ENCODE peak calls at places on chromosomes 3 and 15, in four cellular contexts. W is H9, J is H1, A is trophoblast cell. D is an unnamed sample.
A peak's percentile ranks its signal among the peaks of the same experiment; 100 is the strongest.

GRCh38 chr3:80663426-80663825 is 895.6 kb upstream of the ROBO1 start:
- DNase-seq in W (no peak), J (no peak), A (no peak), D (no peak)

GRCh38 chr3:3798641-3799113 is 554 bp upstream of the LRRN1 start:
- DNase-seq in W (peak; percentile 69), J (peak; percentile 10), A (no peak), D (peak; percentile 76)

GRCh38 chr15:89057506-89058133 is 30.6 kb upstream of the ABHD2 start:
- DNase-seq in W (peak; percentile 83), J (peak; percentile 60), A (peak; percentile 16), D (peak; percentile 76)

GRCh38 chr15:42107483-42107882 is 13.1 kb upstream of the PLA2G4D start:
- DNase-seq in W (no peak), J (no peak), A (no peak), D (no peak)

GRCh38 chr3:61537366-61537765 is 24.0 kb upstream of the PTPRG start:
- DNase-seq in W (peak; percentile 52), J (no peak), A (no peak), D (peak; percentile 74)

GRCh38 chr3:149701206-149701976 is 43.6 kb upstream of the WWTR1 start:
- DNase-seq in W (no peak), J (no peak), A (no peak), D (no peak)

GRCh38 chr3:9750556-9751411 is 1.0 kb downstream of the OGG1 start:
- DNase-seq in W (no peak), J (no peak), A (no peak), D (no peak)

GRCh38 chr3:124802702-124803101 is 72.5 kb downstream of the UMPS start:
- DNase-seq in W (no peak), J (no peak), A (no peak), D (no peak)

GRCh38 chr3:108914774-108915641 is 38.7 kb downstream of the GUCA1C start:
- DNase-seq in W (peak; percentile 79), J (peak; percentile 21), A (peak; percentile 62), D (peak; percentile 86)

GRCh38 chr3:15313461-15313860 is 18.9 kb downstream of the SH3BP5 start:
- DNase-seq in W (no peak), J (no peak), A (no peak), D (no peak)

GRCh38 chr15:90873998-90874605 is 5.7 kb downstream of the FURIN start:
- DNase-seq in W (peak; percentile 62), J (no peak), A (no peak), D (peak; percentile 55)

GRCh38 chr3:187041362-187042061 is 97.8 kb downstream of the RPL39L start:
- DNase-seq in W (no peak), J (no peak), A (no peak), D (no peak)

GRCh38 chr3:18672561-18672960 is 247.4 kb upstream of the SATB1 start:
- DNase-seq in W (no peak), J (no peak), A (no peak), D (no peak)

GRCh38 chr3:190526787-190527767 is 13.2 kb downstream of the IL1RAP start:
- DNase-seq in W (no peak), J (no peak), A (peak; percentile 88), D (peak; percentile 62)

GRCh38 chr15:62856466-62857246 is 185.9 kb upstream of the TPM1 start:
- DNase-seq in W (no peak), J (no peak), A (no peak), D (no peak)

GRCh38 chr3:117302448-117302847 is 592.9 kb downstream of the TUSC7 start:
- DNase-seq in W (no peak), J (no peak), A (no peak), D (no peak)

GRCh38 chr3:117306299-117306698 is 596.7 kb downstream of the TUSC7 start:
- DNase-seq in W (no peak), J (no peak), A (no peak), D (no peak)

GRCh38 chr3:117304681-117305080 is 595.1 kb downstream of the TUSC7 start:
- DNase-seq in W (no peak), J (no peak), A (no peak), D (no peak)

GRCh38 chr3:117298273-117298672 is 588.7 kb downstream of the TUSC7 start:
- DNase-seq in W (no peak), J (no peak), A (no peak), D (no peak)

GRCh38 chr3:117303446-117303845 is 593.9 kb downstream of the TUSC7 start:
- DNase-seq in W (no peak), J (no peak), A (no peak), D (no peak)
- H3K79me2 ChIP-seq in W (no peaks in the 10 kb centered on the region), J (no peaks in the 10 kb centered on the region), A (no peaks in the 10 kb centered on the region), D (no peaks in the 10 kb centered on the region)

GRCh38 chr15:74222705-74223104 is 13.4 kb upstream of the CCDC33 start:
- DNase-seq in W (no peak), J (no peak), A (no peak), D (no peak)
- H2AK5ac ChIP-seq in W (no peak overlapping the region), J (no peak overlapping the region), A (no peak overlapping the region), D (no peak overlapping the region)

GRCh38 chr15:65772909-65773308 is 19.2 kb downstream of the DENND4A start:
- DNase-seq in W (no peak), J (no peak), A (no peak), D (no peak)
- H3K79me2 ChIP-seq in W (no peaks in the 10 kb centered on the region), J (no peaks in the 10 kb centered on the region), A (no peaks in the 10 kb centered on the region), D (no peaks in the 10 kb centered on the region)

GRCh38 chr15:75174102-75174501 is 27.6 kb upstream of the C15orf39 start:
- DNase-seq in W (no peak), J (no peak), A (no peak), D (no peak)

GRCh38 chr15:75170203-75170602 is 31.5 kb upstream of the C15orf39 start:
- DNase-seq in W (no peak), J (no peak), A (no peak), D (no peak)

GRCh38 chr15:75171408-75171807 is 30.3 kb upstream of the C15orf39 start:
- DNase-seq in W (no peak), J (no peak), A (no peak), D (no peak)

GRCh38 chr15:75170711-75171341 is 30.9 kb upstream of the C15orf39 start:
- DNase-seq in W (no peak), J (no peak), A (no peak), D (no peak)

GRCh38 chr15:75172168-75172841 is 29.4 kb upstream of the C15orf39 start:
- DNase-seq in W (no peak), J (no peak), A (no peak), D (no peak)
- H2AK5ac ChIP-seq in W (no peak overlapping the region), J (no peak overlapping the region), A (no peak overlapping the region), D (no peak overlapping the region)

D was measured in mesendoderm.